ENCODE peak calls at places on chromosomes 11 and 22, in six cellular contexts. F is stomach; K is effector memory CD4-positive, alpha-beta T cell; W is hepatocyte; R is ovary; G is thyroid gland. M is an unnamed sample.

GRCh38 chr11:17230867-17231851 is 23.4 kb upstream of the PIK3C2A start:
- DNase-seq in F (no peak), K (no peak), W (no peak), R (no peak), G (no peak), M (no peak)

GRCh38 chr11:2314136-2314524 is 12.3 kb downstream of the TSPAN32 start:
- DNase-seq in F (no peak), K (no peak), W (no peak), R (no peak), G (no peak), M (no peak)

GRCh38 chr11:75858613-75859012 is 43.6 kb downstream of the UVRAG start:
- DNase-seq in F (no peak), K (no peak), W (no peak), R (no peak), G (peak; percentile 15), M (peak; percentile 29)

GRCh38 chr11:125128450-125128849 is 17.0 kb upstream of the TMEM218 start:
- DNase-seq in F (no peak), K (no peak), W (no peak), R (no peak), G (no peak), M (no peak)

GRCh38 chr11:57656936-57657289 is 649 bp upstream of the CLP1 start:
- DNase-seq in F (no peak), K (no peak), W (no peak), R (no peak), G (no peak), M (no peak)

GRCh38 chr11:46490576-46491100 is 99.1 kb upstream of the CHRM4 start:
- DNase-seq in F (no peak), K (no peak), W (no peak), R (no peak), G (no peak), M (no peak)

GRCh38 chr22:45928726-45929359 is 48.1 kb downstream of the WNT7B start:
- DNase-seq in F (no peak), K (no peak), W (no peak), R (no peak), G (no peak), M (no peak)

GRCh38 chr22:33898121-33898520 is 22.2 kb downstream of the LARGE1 start:
- DNase-seq in F (no peak), K (no peak), W (no peak), R (no peak), G (no peak), M (no peak)

GRCh38 chr11:42145311-42145710 is 685.9 kb upstream of the LRRC4C start:
- DNase-seq in F (no peak), K (no peak), W (no peak), R (no peak), G (no peak), M (no peak)

GRCh38 chr11:288328-289144 is at the start of gene PGGHG:
- DNase-seq in F (peak; percentile 84), K (peak; percentile 61), W (peak; percentile 84), R (peak; percentile 65), G (peak; percentile 75), M (peak; percentile 52)

GRCh38 chr11:122637538-122637937 is 18.0 kb upstream of the UBASH3B start:
- DNase-seq in F (no peak), K (no peak), W (no peak), R (no peak), G (no peak), M (no peak)

DNA sequence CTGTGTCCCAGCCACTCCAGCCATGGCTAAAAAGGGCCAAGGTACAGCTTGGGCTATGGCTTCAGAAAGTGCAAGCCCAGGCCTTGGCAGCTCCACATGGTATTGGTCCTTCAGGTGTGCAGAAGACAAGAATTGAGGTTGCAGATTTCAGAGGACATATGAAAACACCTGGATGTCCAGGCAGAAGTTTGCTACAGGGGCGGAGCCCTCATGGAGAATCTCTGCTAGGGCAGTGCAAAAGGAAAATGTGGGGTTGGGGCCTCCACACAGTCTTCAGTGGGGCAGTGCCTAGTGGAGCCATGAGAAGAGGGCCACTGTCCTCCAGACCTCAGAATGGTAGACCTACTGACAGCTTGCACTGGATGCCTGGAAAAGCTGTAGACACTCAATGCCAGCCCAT is 1074.1 kb downstream of the JRKL start:
- DNase-seq in F (no peak), K (no peak), W (no peak), R (no peak), G (no peak), M (no peak)
- H3K9me3 ChIP-seq in F (peaks cover 4% of the 10 kb centered on the region), K (no peaks in the 10 kb centered on the region), W (no peaks in the 10 kb centered on the region), R (peaks cover 6% of the 10 kb centered on the region), G (no peaks in the 10 kb centered on the region), M (peaks cover 14% of the 10 kb centered on the region)

GRCh38 chr22:19067696-19068348 is 54.4 kb downstream of the DGCR2 start:
- DNase-seq in F (no peak), K (no peak), W (no peak), R (no peak), G (no peak), M (no peak)
- H3K27ac ChIP-seq in F (no peak overlapping the region), K (no peak overlapping the region), W (no peak overlapping the region), R (no peak overlapping the region), G (no peak overlapping the region), M (no peak overlapping the region)

GRCh38 chr11:114196994-114197702 is 99.1 kb upstream of the NNMT start:
- DNase-seq in F (no peak), K (no peak), W (no peak), R (no peak), G (peak; percentile 57), M (no peak)

GRCh38 chr11:114197799-114198500 is 98.2 kb upstream of the NNMT start:
- DNase-seq in F (peak; percentile 85), K (no peak), W (peak; percentile 75), R (peak; percentile 84), G (peak; percentile 86), M (peak; percentile 40)

GRCh38 chr11:114199051-114199450 is 97.1 kb upstream of the NNMT start:
- DNase-seq in F (no peak), K (no peak), W (no peak), R (no peak), G (no peak), M (no peak)

GRCh38 chr11:114193730-114194674 is 102.2 kb upstream of the NNMT start:
- DNase-seq in F (no peak), K (no peak), W (no peak), R (peak; percentile 82), G (no peak), M (no peak)

DNA sequence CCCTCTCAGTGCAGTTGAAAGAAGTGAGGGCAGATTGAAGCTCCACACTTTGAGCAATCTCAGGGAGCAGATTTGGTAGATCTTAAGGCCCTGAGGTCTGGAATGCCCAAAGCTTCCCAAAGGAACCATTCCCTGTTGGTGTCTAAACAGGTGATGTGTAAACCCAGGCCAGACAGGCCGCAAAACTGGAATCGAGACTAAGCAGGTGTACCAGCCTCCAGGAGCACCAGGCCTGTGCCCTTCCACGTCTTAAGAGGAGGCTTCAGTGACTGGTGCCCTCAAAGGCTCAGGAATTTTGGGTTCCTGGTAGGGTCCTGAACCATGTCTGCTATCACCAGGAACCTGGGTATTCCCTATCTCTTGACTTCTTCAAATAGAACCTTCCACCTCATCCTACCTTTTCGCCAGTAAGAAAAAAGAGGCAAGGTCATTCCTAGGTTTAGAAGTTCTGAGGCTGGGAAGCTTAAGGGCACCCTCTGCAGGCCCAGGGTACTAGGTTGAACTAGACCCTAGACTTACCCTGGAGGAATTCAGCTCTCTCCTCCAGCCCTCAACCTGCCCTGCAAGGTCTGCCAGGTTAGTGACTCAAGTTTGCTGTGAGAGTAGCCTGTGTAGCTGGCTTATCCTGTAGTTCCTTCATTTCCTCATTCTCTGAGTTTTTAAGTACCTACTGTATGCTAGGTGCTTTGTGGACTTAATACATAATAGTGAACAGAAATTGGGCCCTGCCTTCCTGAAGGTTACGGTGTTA is 100.0 kb upstream of the NNMT start:
- DNase-seq in F (peak; percentile 78), K (no peak), W (peak; percentile 42), R (no peak), G (peak; percentile 77), M (no peak)
- H3K4me1 ChIP-seq in F (peaks cover 84% of the 10 kb centered on the region), K (no peaks in the 10 kb centered on the region), W (peaks cover 28% of the 10 kb centered on the region), R (peaks cover 35% of the 10 kb centered on the region), G (peaks cover 87% of the 10 kb centered on the region), M (peaks cover 7% of the 10 kb centered on the region)

GRCh38 chr11:70783356-70783755 is 385.0 kb downstream of the CTTN start:
- DNase-seq in F (no peak), K (no peak), W (no peak), R (no peak), G (no peak), M (no peak)

GRCh38 chr11:70779433-70780245 is 381.3 kb downstream of the CTTN start:
- DNase-seq in F (no peak), K (no peak), W (no peak), R (no peak), G (no peak), M (no peak)

GRCh38 chr11:70780246-70780535 is 381.9 kb downstream of the CTTN start:
- DNase-seq in F (no peak), K (no peak), W (no peak), R (no peak), G (no peak), M (no peak)

GRCh38 chr11:70783821-70784220 is 385.5 kb downstream of the CTTN start:
- DNase-seq in F (no peak), K (no peak), W (no peak), R (no peak), G (no peak), M (no peak)

GRCh38 chr11:70782401-70782913 is 384.1 kb downstream of the CTTN start:
- DNase-seq in F (no peak), K (no peak), W (no peak), R (no peak), G (no peak), M (no peak)
- H3K9me3 ChIP-seq in F (no peaks in the 10 kb centered on the region), K (no peaks in the 10 kb centered on the region), W (no peaks in the 10 kb centered on the region), R (no peaks in the 10 kb centered on the region), G (no peaks in the 10 kb centered on the region), M (no peaks in the 10 kb centered on the region)

DNA sequence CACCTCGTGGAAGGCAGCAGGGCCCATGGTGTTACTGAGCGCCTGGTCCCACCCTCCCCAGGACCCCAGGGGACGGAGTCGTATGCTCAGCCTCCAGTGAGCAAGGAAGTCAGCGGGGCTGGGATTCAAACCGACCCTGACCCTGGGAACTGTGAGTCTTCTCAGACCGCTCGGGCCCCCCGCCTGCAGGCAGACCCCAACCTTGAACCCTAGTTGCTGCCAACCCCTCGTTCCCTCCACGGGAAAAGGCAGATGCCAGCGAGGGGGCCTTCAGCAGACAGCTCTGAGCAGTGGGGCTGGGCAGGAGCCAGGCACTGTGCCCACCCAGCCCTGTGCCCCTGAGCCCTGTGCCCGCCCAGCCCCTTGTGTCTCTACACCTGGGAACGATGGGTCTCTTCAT is 6.4 kb downstream of the SLC16A8 start:
- DNase-seq in F (no peak), K (no peak), W (no peak), R (no peak), G (no peak), M (no peak)
- H3K27ac ChIP-seq in F (no peak overlapping the region), K (no peak overlapping the region), W (no peak overlapping the region), R (no peak overlapping the region), G (no peak overlapping the region), M (no peak overlapping the region)

GRCh38 chr22:49486225-49486624 is 341.4 kb downstream of the BRD1 start:
- DNase-seq in F (no peak), K (no peak), W (no peak), R (no peak), G (no peak), M (no peak)

GRCh38 chr22:49488943-49489342 is 338.7 kb downstream of the BRD1 start:
- DNase-seq in F (no peak), K (no peak), W (no peak), R (no peak), G (no peak), M (no peak)

GRCh38 chr22:49489821-49490220 is 337.9 kb downstream of the BRD1 start:
- DNase-seq in F (no peak), K (no peak), W (no peak), R (no peak), G (no peak), M (no peak)

GRCh38 chr22:49490692-49491091 is 337.0 kb downstream of the BRD1 start:
- DNase-seq in F (no peak), K (no peak), W (no peak), R (no peak), G (no peak), M (no peak)

GRCh38 chr22:49487950-49488349 is 339.7 kb downstream of the BRD1 start:
- DNase-seq in F (no peak), K (no peak), W (peak; percentile 50), R (no peak), G (no peak), M (peak; percentile 18)
- H3K4me1 ChIP-seq in F (no peaks in the 10 kb centered on the region), K (no peaks in the 10 kb centered on the region), W (no peaks in the 10 kb centered on the region), R (no peaks in the 10 kb centered on the region), G (no peaks in the 10 kb centered on the region), M (peaks cover 43% of the 10 kb centered on the region)

M was measured in A673.